ENCODE peak calls at places on chromosomes 3 and 15, in nine cellular contexts. A, Y, Q, C, R, O, E, Z and S are unnamed samples.

GRCh38 chr15:57881361-57881760 is 174.8 kb downstream of the POLR2M start:
- DNase-seq in O (no peak), C (no peak), Q (no peak), Y (no peak), R (no peak), Z (no peak), A (no peak), E (no peak), S (no peak)

GRCh38 chr15:62444104-62445027 is 279.3 kb upstream of the C2CD4B start:
- DNase-seq in R (no peak), Y (peak; percentile 87), C (no peak), Q (no peak), O (no peak), E (no peak), A (no peak), Z (no peak), S (no peak)

GRCh38 chr3:115623414-115623868 is at the start of gene GAP43:
- DNase-seq in O (no peak), Z (peak; percentile 46), A (peak; percentile 24), E (peak; percentile 73), R (peak; percentile 75), Y (no peak), C (no peak), Q (peak; percentile 21), S (no peak)

GRCh38 chr15:51736646-51737537 is 563 bp downstream of the LYSMD2 start:
- DNase-seq in R (no peak), O (peak; percentile 56), A (peak; percentile 45), E (peak; percentile 56), C (no peak), Y (no peak), Z (no peak), Q (no peak), S (no peak)

GRCh38 chr3:94423566-94423965 is 360.7 kb downstream of the NSUN3 start:
- DNase-seq in Y (peak; percentile 56), O (no peak), Q (no peak), A (no peak), R (no peak), C (no peak), Z (no peak), E (no peak), S (no peak)

GRCh38 chr3:138945646-138946553 is 1.0 kb downstream of the FOXL2 start:
- DNase-seq in Z (no peak), E (peak; percentile 71), Q (no peak), C (no peak), O (no peak), R (no peak), Y (no peak), A (no peak), S (no peak)

GRCh38 chr3:141796436-141797166 is 33.4 kb downstream of the GRK7 start:
- DNase-seq in Y (no peak), O (no peak), Q (no peak), C (peak; percentile 88), E (no peak), A (no peak), R (no peak), Z (no peak), S (no peak)

GRCh38 chr15:46848704-46849103 is 868.6 kb upstream of the SEMA6D start:
- DNase-seq in R (no peak), A (no peak), Y (peak; percentile 87), E (no peak), Q (no peak), O (no peak), C (no peak), Z (no peak), S (no peak)

GRCh38 chr3:183306798-183307671 is 54.0 kb downstream of the B3GNT5 start:
- DNase-seq in A (peak; percentile 50), C (peak; percentile 90), O (peak; percentile 45), Z (no peak), R (no peak), Q (no peak), E (no peak), Y (no peak), S (no peak)

GRCh38 chr15:60392601-60392985 is 5.2 kb downstream of the ANXA2 start:
- DNase-seq in Z (no peak), O (no peak), E (no peak), C (no peak), Q (no peak), R (no peak), A (no peak), Y (no peak), S (no peak)

GRCh38 chr15:67548862-67549651 is 6.6 kb downstream of the MAP2K5 start:
- DNase-seq in Y (no peak), Q (peak; percentile 17), O (peak; percentile 42), E (peak; percentile 75), R (peak; percentile 59), A (peak; percentile 65), C (no peak), Z (no peak), S (no peak)

GRCh38 chr3:168865022-168865551 is 769.4 kb upstream of the GOLIM4 start:
- DNase-seq in Q (no peak), O (peak; percentile 48), Y (no peak), R (no peak), A (no peak), E (no peak), C (no peak), Z (no peak), S (no peak)

GRCh38 chr3:89692601-89693000 is 585.2 kb downstream of the EPHA3 start:
- DNase-seq in O (no peak), E (no peak), Y (no peak), R (no peak), A (no peak), C (no peak), Z (no peak), Q (no peak), S (no peak)

GRCh38 chr15:45200799-45201556 is 13.2 kb upstream of the SHF start:
- DNase-seq in Y (peak; percentile 80), A (peak; percentile 88), E (peak; percentile 93), Q (peak; percentile 39), Z (peak; percentile 79), C (peak; percentile 24), R (no peak), O (peak; percentile 74), S (no peak)

GRCh38 chr3:115986555-115987207 is 363.4 kb downstream of the GAP43 start:
- DNase-seq in E (peak; percentile 17), Y (no peak), Q (no peak), O (no peak), A (no peak), Z (no peak), C (no peak), R (no peak), S (no peak)